ENCODE peak calls at places on chromosomes 1 and 21, in nine cellular contexts. R, D, F, W, K, A, I, L and O are unnamed samples.

GRCh38 chr1:230079211-230079590 is 12.2 kb downstream of the GALNT2 start:
- DNase-seq in R (no peak), D (no peak), F (no peak), W (no peak), K (no peak), A (no peak), I (no peak), L (no peak), O (no peak)

GRCh38 chr1:198165927-198166647 is 9.3 kb downstream of the NEK7 start:
- DNase-seq in R (no peak), D (no peak), F (no peak), W (no peak), K (no peak), A (no peak), I (no peak), L (no peak), O (no peak)

GRCh38 chr21:42310411-42311001 is 4.7 kb downstream of the TFF3 start:
- DNase-seq in R (no peak), D (no peak), F (peak; percentile 44), W (no peak), K (no peak), A (peak; percentile 57), I (no peak), L (no peak), O (peak; percentile 34)

GRCh38 chr1:233244183-233244582 is 51.3 kb downstream of the PCNX2 start:
- DNase-seq in R (no peak), D (no peak), F (no peak), W (no peak), K (no peak), A (no peak), I (no peak), L (no peak), O (no peak)

GRCh38 chr1:46302091-46303037 is 1.1 kb downstream of the LRRC41 start:
- DNase-seq in R (peak; percentile 52), D (peak; percentile 63), F (peak; percentile 85), W (peak; percentile 86), K (peak; percentile 74), A (peak; percentile 85), I (peak; percentile 50), L (no peak), O (peak; percentile 93)

GRCh38 chr1:26768755-26769154 is 19.0 kb upstream of the PIGV start:
- DNase-seq in R (no peak), D (no peak), F (no peak), W (no peak), K (no peak), A (no peak), I (no peak), L (no peak), O (no peak)

GRCh38 chr1:36224537-36225297 is 474 bp downstream of the THRAP3 start:
- DNase-seq in R (no peak), D (no peak), F (peak; percentile 93), W (no peak), K (peak; percentile 92), A (peak; percentile 90), I (no peak), L (peak; percentile 89), O (peak; percentile 82)

GRCh38 chr1:39646232-39647081 is 7.0 kb upstream of the HEYL start:
- DNase-seq in R (peak; percentile 91), D (peak; percentile 71), F (peak; percentile 84), W (peak; percentile 60), K (peak; percentile 92), A (peak; percentile 93), I (no peak), L (peak; percentile 77), O (peak; percentile 29)

GRCh38 chr1:192913683-192914082 is 104.8 kb downstream of the RGS2 start:
- DNase-seq in R (peak; percentile 40), D (peak; percentile 51), F (no peak), W (no peak), K (no peak), A (no peak), I (no peak), L (no peak), O (no peak)

GRCh38 chr1:154407021-154407865 is 2.1 kb downstream of the IL6R start:
- DNase-seq in R (no peak), D (no peak), F (peak; percentile 48), W (peak; percentile 63), K (peak; percentile 76), A (no peak), I (no peak), L (no peak), O (peak; percentile 88)

GRCh38 chr1:186680031-186681012 is at the start of gene PTGS2:
- DNase-seq in R (peak; percentile 86), D (peak; percentile 66), F (peak; percentile 95), W (no peak), K (peak; percentile 95), A (peak; percentile 81), I (no peak), L (peak; percentile 91), O (peak; percentile 94)

GRCh38 chr1:227072991-227073390 is 132.9 kb downstream of the COQ8A start:
- DNase-seq in R (no peak), D (no peak), F (no peak), W (no peak), K (no peak), A (no peak), I (no peak), L (no peak), O (no peak)

GRCh38 chr1:99781798-99782197 is 15.4 kb upstream of the FRRS1 start:
- DNase-seq in R (no peak), D (no peak), F (no peak), W (no peak), K (no peak), A (no peak), I (no peak), L (no peak), O (no peak)

GRCh38 chr1:205434738-205435137 is 12.9 kb upstream of the LEMD1 start:
- DNase-seq in R (no peak), D (no peak), F (no peak), W (no peak), K (no peak), A (no peak), I (no peak), L (no peak), O (no peak)

GRCh38 chr1:28740118-28740517 is 3.4 kb downstream of the YTHDF2 start:
- DNase-seq in R (no peak), D (no peak), F (no peak), W (no peak), K (no peak), A (no peak), I (no peak), L (no peak), O (peak; percentile 32)
- H3K4me1 ChIP-seq in R (peaks cover 32% of the 10 kb centered on the region), D (peaks cover 8% of the 10 kb centered on the region), F (no peaks in the 10 kb centered on the region), W (peaks cover 48% of the 10 kb centered on the region), K (peaks cover 65% of the 10 kb centered on the region), A (peaks cover 20% of the 10 kb centered on the region), I (peaks cover 57% of the 10 kb centered on the region), L (no peaks in the 10 kb centered on the region), O (peaks cover 82% of the 10 kb centered on the region)

DNA sequence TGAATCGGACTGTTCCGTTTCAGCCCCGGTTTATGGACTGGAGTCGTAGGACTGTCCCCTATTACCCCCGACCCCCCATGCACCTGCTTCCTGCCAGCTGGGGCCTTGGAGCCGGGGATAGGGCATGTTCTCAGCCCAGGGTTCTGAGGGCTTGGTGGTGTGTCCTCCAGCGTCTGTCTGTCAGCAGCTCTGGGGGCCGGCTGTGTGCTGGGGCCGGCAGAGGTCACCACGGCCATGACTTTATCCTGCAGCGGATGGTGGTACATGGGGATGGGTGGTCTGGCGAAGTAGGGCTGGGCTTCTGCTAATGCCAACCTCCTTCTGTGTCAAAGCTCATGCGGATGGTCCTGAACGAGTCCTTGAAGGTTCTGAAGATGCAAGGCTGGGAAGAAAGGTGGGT is 5.5 kb downstream of the RRP1 start:
- DNase-seq in R (no peak), D (no peak), F (no peak), W (no peak), K (no peak), A (no peak), I (no peak), L (no peak), O (peak; percentile 55)
- H3K36me3 ChIP-seq in R (no peaks in the 10 kb centered on the region), D (no peaks in the 10 kb centered on the region), F (peaks cover 87% of the 10 kb centered on the region), W (peaks cover 100% of the 10 kb centered on the region), K (peaks cover 85% of the 10 kb centered on the region), A (peaks cover 6% of the 10 kb centered on the region), I (peaks cover 64% of the 10 kb centered on the region), L (peaks cover 84% of the 10 kb centered on the region), O (peaks cover 77% of the 10 kb centered on the region)

DNA sequence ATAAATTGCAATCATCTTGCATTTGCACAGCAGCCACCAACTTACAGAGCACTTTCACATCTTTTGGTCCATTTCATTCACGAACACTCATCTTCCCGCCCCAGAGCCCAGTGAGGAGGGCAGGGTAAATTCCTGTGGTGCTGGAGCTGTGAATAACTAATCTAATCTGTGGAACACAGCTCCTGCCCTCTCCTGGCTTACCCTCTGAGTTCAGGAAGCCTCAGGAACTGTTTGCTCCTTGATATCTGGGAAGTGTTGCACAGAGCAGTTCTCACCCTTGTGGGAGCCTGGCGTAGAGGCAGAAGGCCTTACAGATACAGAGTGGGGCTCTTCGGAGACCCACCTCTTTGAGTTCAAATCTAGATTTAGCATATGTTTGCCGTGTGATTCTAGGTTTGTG is 11.6 kb upstream of the RD3 start:
- DNase-seq in R (no peak), D (no peak), F (no peak), W (no peak), K (no peak), A (no peak), I (no peak), L (no peak), O (no peak)
- H3K4me1 ChIP-seq in R (no peaks in the 10 kb centered on the region), D (no peaks in the 10 kb centered on the region), F (no peaks in the 10 kb centered on the region), W (no peaks in the 10 kb centered on the region), K (peaks cover 18% of the 10 kb centered on the region), A (no peaks in the 10 kb centered on the region), I (no peaks in the 10 kb centered on the region), L (no peaks in the 10 kb centered on the region), O (no peaks in the 10 kb centered on the region)

DNA sequence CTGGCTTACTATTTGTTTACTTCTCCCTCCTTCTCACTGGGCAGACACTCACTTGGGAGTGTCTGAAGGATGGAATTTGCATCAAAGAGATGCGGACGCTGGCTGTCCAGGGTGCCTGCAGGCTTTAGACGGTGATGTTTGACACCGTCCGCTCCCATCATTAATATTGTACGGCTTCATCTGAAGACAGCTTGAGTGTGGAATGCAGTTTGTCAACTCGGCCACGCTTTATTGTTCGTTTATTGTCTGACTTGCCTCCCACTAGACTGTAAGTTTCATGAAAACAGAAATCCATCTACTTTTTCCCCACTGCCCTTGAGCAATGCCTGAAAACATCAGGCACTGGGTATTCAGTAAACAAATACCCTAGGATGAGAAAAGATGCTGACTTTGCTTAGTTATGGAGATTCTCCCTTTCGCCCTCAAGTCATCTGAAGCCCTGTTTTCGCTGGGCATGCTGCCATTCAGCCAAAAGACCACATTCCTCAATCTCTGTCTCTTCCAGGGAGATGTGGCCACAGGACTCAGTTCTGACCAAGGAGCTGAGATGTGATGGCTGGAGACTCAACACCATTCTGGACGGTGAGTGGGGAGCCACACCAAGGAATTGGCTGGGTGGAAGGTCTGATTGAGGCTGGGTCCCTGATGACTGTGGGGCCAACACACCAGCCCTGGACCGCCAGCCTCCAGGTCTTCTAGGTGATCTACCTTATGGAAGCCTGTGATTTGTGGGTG is 87.6 kb downstream of the BCAR3 start:
- DNase-seq in R (no peak), D (no peak), F (no peak), W (no peak), K (peak; percentile 46), A (no peak), I (no peak), L (no peak), O (no peak)
- H3K36me3 ChIP-seq in R (no peaks in the 10 kb centered on the region), D (no peaks in the 10 kb centered on the region), F (peaks cover 71% of the 10 kb centered on the region), W (peaks cover 19% of the 10 kb centered on the region), K (peaks cover 12% of the 10 kb centered on the region), A (no peaks in the 10 kb centered on the region), I (no peaks in the 10 kb centered on the region), L (peaks cover 10% of the 10 kb centered on the region), O (peaks cover 8% of the 10 kb centered on the region)

DNA sequence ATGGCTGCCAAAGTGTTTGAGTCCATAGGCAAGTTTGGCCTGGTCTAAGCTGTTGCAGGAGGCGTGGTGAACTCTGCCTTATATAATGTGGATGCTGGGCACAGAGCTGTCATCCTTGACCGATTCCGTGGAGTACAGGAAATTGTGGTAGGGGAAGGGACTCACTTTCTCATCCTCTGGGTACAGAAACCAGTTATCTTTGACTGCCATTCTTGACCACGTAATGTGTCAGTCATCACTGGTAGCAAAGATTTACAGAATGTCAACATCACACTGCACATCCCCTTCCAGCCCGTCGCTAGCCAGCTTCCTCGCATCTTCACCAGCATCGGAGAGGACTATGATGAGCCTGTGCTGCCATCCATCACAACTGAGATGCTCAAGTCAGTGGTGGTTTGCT is 215.8 kb upstream of the JUN start:
- DNase-seq in R (no peak), D (no peak), F (peak; percentile 6), W (no peak), K (no peak), A (no peak), I (no peak), L (no peak), O (no peak)
- H3K4me1 ChIP-seq in R (no peaks in the 10 kb centered on the region), D (no peaks in the 10 kb centered on the region), F (no peaks in the 10 kb centered on the region), W (no peaks in the 10 kb centered on the region), K (no peaks in the 10 kb centered on the region), A (no peaks in the 10 kb centered on the region), I (no peaks in the 10 kb centered on the region), L (no peaks in the 10 kb centered on the region), O (no peaks in the 10 kb centered on the region)